ENCODE peak calls at places on chromosomes 11 and 22, in five cellular contexts. I is ovary, P is kidney epithelial cell, C is aorta, S is neural progenitor cell. Q is an unnamed sample.

GRCh38 chr11:61720597-61720996 is 31.8 kb upstream of the MYRF start:
- DNase-seq in P (no peak), I (no peak), S (no peak), C (no peak), Q (no peak)

GRCh38 chr22:37377927-37378326 is 49.4 kb downstream of the ELFN2 start:
- DNase-seq in I (no peak), P (no peak), S (no peak), C (no peak), Q (no peak)

GRCh38 chr11:35012467-35013191 is 96.2 kb downstream of the PDHX start:
- DNase-seq in P (no peak), I (no peak), S (no peak), C (no peak), Q (peak; percentile 29)

GRCh38 chr11:25838918-25839611 is 492.9 kb upstream of the ANO3 start:
- DNase-seq in S (peak; percentile 2), C (no peak), P (no peak), I (no peak), Q (no peak)

GRCh38 chr11:12556155-12556554 is 118.1 kb upstream of the TEAD1 start:
- DNase-seq in I (no peak), C (no peak), P (no peak), S (no peak), Q (no peak)

GRCh38 chr11:26622201-26622600 is 50.1 kb upstream of the MUC15 start:
- DNase-seq in C (no peak), I (no peak), S (no peak), P (no peak), Q (no peak)

GRCh38 chr22:33000342-33001280 is 57.6 kb downstream of the SYN3 start:
- DNase-seq in I (peak; percentile 61), P (no peak), C (peak; percentile 60), S (peak; percentile 91), Q (no peak)

GRCh38 chr11:130765369-130765768 is 150.9 kb downstream of the SNX19 start:
- DNase-seq in I (no peak), C (no peak), P (no peak), S (no peak), Q (no peak)

GRCh38 chr22:31682751-31683150 is 20.7 kb upstream of the PISD start:
- DNase-seq in I (peak; percentile 34), S (no peak), C (no peak), P (no peak), Q (no peak)

GRCh38 chr11:57427692-57428082 is 766 bp upstream of the SLC43A3 start:
- DNase-seq in I (peak; percentile 84), P (no peak), C (peak; percentile 80), S (no peak), Q (no peak)

GRCh38 chr22:50730941-50731661 is 6.9 kb upstream of the ACR start:
- DNase-seq in I (no peak), C (no peak), S (no peak), P (no peak), Q (no peak)

GRCh38 chr22:27531782-27532530 is 269.6 kb downstream of the MN1 start:
- DNase-seq in P (peak; percentile 67), S (no peak), I (no peak), C (no peak), Q (no peak)

GRCh38 chr11:130478204-130478701 is 29.8 kb downstream of the ADAMTS15 start:
- DNase-seq in S (peak; percentile 16), I (peak; percentile 89), P (peak; percentile 69), C (peak; percentile 81), Q (no peak)

GRCh38 chr11:70005107-70005818 is 72.9 kb upstream of the ANO1 start:
- DNase-seq in C (no peak), P (no peak), S (no peak), I (no peak), Q (no peak)

GRCh38 chr22:25709758-25710157 is 32.2 kb upstream of the MYO18B start:
- DNase-seq in S (no peak), P (no peak), I (no peak), C (no peak), Q (no peak)

GRCh38 chr11:48013269-48013901 is 33.0 kb downstream of the PTPRJ start:
- DNase-seq in C (no peak), P (no peak), I (no peak), S (no peak), Q (no peak)

GRCh38 chr11:6618117-6619020 is 853 bp downstream of the TPP1 start:
- DNase-seq in I (peak; percentile 82), P (no peak), C (peak; percentile 73), S (no peak), Q (peak; percentile 80)

GRCh38 chr22:39592104-39593060 is 21.8 kb downstream of the CACNA1I start:
- DNase-seq in C (peak; percentile 73), P (peak; percentile 76), S (peak; percentile 32), I (peak; percentile 75), Q (no peak)

GRCh38 chr11:100823360-100823759 is 136.3 kb downstream of the ARHGAP42 start:
- DNase-seq in S (no peak), P (no peak), I (no peak), C (no peak), Q (no peak)

GRCh38 chr11:72716291-72716690 is 35.9 kb downstream of the ARAP1 start:
- DNase-seq in P (no peak), S (no peak), C (peak; percentile 41), I (no peak), Q (no peak)

GRCh38 chr11:68342459-68343158 is 30.2 kb downstream of the LRP5 start:
- DNase-seq in P (no peak), C (no peak), S (peak; percentile 51), I (no peak), Q (no peak)

GRCh38 chr11:71444811-71445210 is 3.4 kb downstream of the DHCR7 start:
- DNase-seq in P (no peak), C (no peak), S (no peak), I (no peak), Q (no peak)
- H3K36me3 ChIP-seq in P (peaks cover 3% of the 10 kb centered on the region), C (peaks cover 2% of the 10 kb centered on the region), S (peaks cover 6% of the 10 kb centered on the region), I (no peaks in the 10 kb centered on the region), Q (peaks cover 14% of the 10 kb centered on the region)

GRCh38 chr11:44848963-44849350 is 101.7 kb downstream of the TP53I11 start:
- DNase-seq in C (no peak), S (no peak), I (no peak), P (no peak), Q (no peak)

GRCh38 chr11:44848203-44848962 is 102.3 kb downstream of the TP53I11 start:
- DNase-seq in S (peak; percentile 86), I (no peak), C (no peak), P (no peak), Q (no peak)

GRCh38 chr11:44851496-44851895 is 99.2 kb downstream of the TP53I11 start:
- DNase-seq in I (no peak), S (no peak), C (no peak), P (no peak), Q (no peak)

GRCh38 chr11:44849922-44850321 is 100.8 kb downstream of the TP53I11 start:
- DNase-seq in S (no peak), I (no peak), P (no peak), C (no peak), Q (no peak)

GRCh38 chr11:44849424-44849823 is 101.3 kb downstream of the TP53I11 start:
- DNase-seq in P (no peak), C (no peak), S (no peak), I (no peak), Q (no peak)
- H3K4me3 ChIP-seq in P (no peak overlapping the region), C (no peak overlapping the region), S (no peak overlapping the region), I (no peak overlapping the region), Q (no peak overlapping the region)

GRCh38 chr11:65424200-65425104 is 1.9 kb downstream of the NEAT1 start:
- DNase-seq in S (no peak), P (no peak), I (peak; percentile 76), C (peak; percentile 77), Q (no peak)
- H3K36me3 ChIP-seq in S (no peaks in the 10 kb centered on the region), P (peaks cover 5% of the 10 kb centered on the region), I (no peaks in the 10 kb centered on the region), C (peaks cover 4% of the 10 kb centered on the region), Q (no peaks in the 10 kb centered on the region)

GRCh38 chr11:118923721-118924587 is 1.8 kb downstream of the BCL9L start:
- DNase-seq in P (no peak), S (no peak), I (no peak), C (no peak), Q (peak; percentile 48)

GRCh38 chr11:118921929-118922744 is 3.6 kb downstream of the BCL9L start:
- DNase-seq in I (peak; percentile 88), C (peak; percentile 93), P (no peak), S (peak; percentile 85), Q (no peak)

GRCh38 chr11:118921121-118921928 is 4.4 kb downstream of the BCL9L start:
- DNase-seq in I (peak; percentile 80), C (peak; percentile 86), P (no peak), S (peak; percentile 77), Q (no peak)

GRCh38 chr11:118924591-118925585 is 838 bp downstream of the BCL9L start:
- DNase-seq in C (no peak), I (peak; percentile 65), S (peak; percentile 81), P (no peak), Q (peak; percentile 53)

DNA sequence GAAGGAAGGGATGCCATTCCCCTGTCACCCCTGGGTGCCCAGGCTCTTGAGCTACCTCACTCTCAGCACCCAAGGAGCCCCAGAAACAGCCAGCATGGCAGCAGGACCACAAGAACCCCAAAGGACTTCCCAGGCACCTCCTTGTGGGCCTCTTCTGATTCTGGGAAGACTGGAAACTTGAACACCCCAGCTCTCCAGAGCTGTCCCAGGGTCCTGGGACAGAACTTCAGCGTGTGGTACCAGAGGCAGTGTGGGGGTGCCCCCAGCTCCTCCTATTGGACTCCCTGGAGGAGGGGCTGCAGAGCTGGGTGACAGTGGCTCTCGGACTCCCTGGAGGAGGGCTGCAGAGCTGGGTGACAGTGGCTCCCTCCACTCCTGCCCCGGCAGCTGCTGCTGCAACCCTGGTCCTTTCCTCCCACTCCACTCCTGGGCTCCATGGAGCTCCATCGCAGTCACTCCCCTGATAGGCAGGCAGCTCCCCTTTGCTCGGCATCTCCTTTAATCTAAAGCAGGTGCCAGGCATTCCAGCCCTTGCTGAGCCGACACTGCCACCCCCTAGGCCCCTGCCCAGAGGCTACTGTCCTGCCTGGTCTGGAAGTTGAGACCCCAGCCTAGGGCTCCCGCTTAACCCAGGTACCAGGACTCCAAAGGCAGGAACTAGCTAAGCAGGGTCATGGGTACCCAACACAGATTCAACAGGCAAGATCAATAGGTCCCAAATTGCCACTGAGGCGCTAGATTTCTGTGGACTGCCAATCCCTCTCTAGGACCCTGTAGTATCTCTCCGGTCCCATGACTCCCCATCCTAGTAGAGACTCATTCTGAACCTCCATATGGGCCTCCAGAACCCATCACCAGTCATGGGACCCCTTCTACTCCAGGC is 2.7 kb downstream of the BCL9L start:
- DNase-seq in I (no peak), S (no peak), C (no peak), P (no peak), Q (peak; percentile 26)
- H3K4me3 ChIP-seq in I (peak overlapping the region; percentile 99), S (peak overlapping the region; percentile 98), C (peak overlapping the region; percentile 38), P (peak overlapping the region; percentile 91), Q (peak overlapping the region; percentile 95)

GRCh38 chr11:31651822-31652221 is 142.3 kb downstream of the ELP4 start:
- DNase-seq in S (no peak), I (no peak), C (no peak), P (no peak), Q (no peak)
- H3K36me3 ChIP-seq in S (no peaks in the 10 kb centered on the region), I (no peaks in the 10 kb centered on the region), C (no peaks in the 10 kb centered on the region), P (no peaks in the 10 kb centered on the region), Q (no peaks in the 10 kb centered on the region)

DNA sequence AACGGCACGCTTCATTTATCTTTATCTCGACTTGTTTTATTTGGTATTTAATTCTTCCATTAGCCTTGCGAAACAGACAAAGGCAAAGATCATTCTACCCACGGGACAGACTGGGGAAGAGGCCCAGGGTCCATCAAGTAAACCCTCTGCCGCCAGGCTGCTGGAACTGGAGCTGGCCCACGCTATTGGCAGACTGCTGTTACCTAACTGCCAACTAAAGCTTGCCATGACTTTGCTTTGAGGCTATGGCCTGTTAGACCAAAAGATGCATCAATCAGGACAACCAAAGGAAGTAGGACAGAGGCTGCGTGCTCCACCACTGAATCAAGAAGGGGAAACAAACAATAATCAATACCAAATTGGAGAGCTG is 794 bp upstream of the TMEM218 start:
- DNase-seq in P (no peak), S (no peak), C (no peak), I (no peak), Q (no peak)
- H3K4me3 ChIP-seq in P (peak overlapping the region; percentile 34), S (peak overlapping the region; percentile 39), C (no peak overlapping the region), I (peak overlapping the region; percentile 26), Q (peak overlapping the region; percentile 89)

GRCh38 chr11:103294516-103294915 is 185.3 kb downstream of the DYNC2H1 start:
- DNase-seq in I (no peak), S (no peak), C (no peak), P (no peak), Q (no peak)
- H3K36me3 ChIP-seq in I (no peaks in the 10 kb centered on the region), S (peaks cover 16% of the 10 kb centered on the region), C (peaks cover 9% of the 10 kb centered on the region), P (no peaks in the 10 kb centered on the region), Q (no peaks in the 10 kb centered on the region)

Q was measured in CD8-positive, alpha-beta T cell.